ENCODE peak calls at places on chromosomes 13 and 19, in seven cellular contexts. D, W, F, T, S, M and U are unnamed samples.

GRCh38 chr13:34459856-34460255 is 482.2 kb upstream of the NBEA start:
- DNase-seq in M (no peak), S (no peak), F (no peak), W (no peak), D (no peak), T (no peak), U (no peak)

GRCh38 chr13:73556902-73557301 is 498.1 kb downstream of the KLF5 start:
- DNase-seq in F (no peak), D (peak), M (no peak), S (no peak), T (no peak), W (no peak), U (no peak)

GRCh38 chr13:55234311-55234710 is 1906.4 kb upstream of the PRR20A start:
- DNase-seq in D (no peak), W (no peak), T (no peak), S (no peak), F (no peak), M (no peak), U (no peak)

GRCh38 chr19:30214651-30215051 is 157.5 kb upstream of the ZNF536 start:
- DNase-seq in T (no peak), S (no peak), M (no peak), F (no peak), D (no peak), W (no peak), U (no peak)

GRCh38 chr13:32284927-32285632 is 30.1 kb downstream of the ZAR1L start:
- DNase-seq in F (peak), D (peak), W (peak), T (peak), S (no peak), M (peak), U (peak)

GRCh38 chr19:39602224-39602623 is at the start of gene LGALS13:
- DNase-seq in W (no peak), F (no peak), S (no peak), D (no peak), T (no peak), M (no peak), U (no peak)

GRCh38 chr19:47156861-47157454 is 26.3 kb downstream of the SAE1 start:
- DNase-seq in S (no peak), M (no peak), T (peak), D (no peak), W (no peak), F (no peak), U (no peak)

GRCh38 chr13:33249066-33249465 is 36.5 kb downstream of the STARD13 start:
- DNase-seq in M (peak), W (no peak), D (peak), F (no peak), S (no peak), T (no peak), U (no peak)

GRCh38 chr19:54478677-54479266 is 5.7 kb upstream of the CDC42EP5 start:
- DNase-seq in S (no peak), W (peak), T (peak), F (peak), M (peak), D (peak), U (no peak)

GRCh38 chr13:68047889-68048288 is 817.8 kb upstream of the PCDH9 start:
- DNase-seq in F (no peak), D (peak), T (no peak), W (no peak), M (no peak), S (no peak), U (peak)

GRCh38 chr13:51977606-51978005 is 33.6 kb downstream of the ATP7B start:
- DNase-seq in M (no peak), T (no peak), F (no peak), W (no peak), S (no peak), D (peak), U (no peak)

DNA sequence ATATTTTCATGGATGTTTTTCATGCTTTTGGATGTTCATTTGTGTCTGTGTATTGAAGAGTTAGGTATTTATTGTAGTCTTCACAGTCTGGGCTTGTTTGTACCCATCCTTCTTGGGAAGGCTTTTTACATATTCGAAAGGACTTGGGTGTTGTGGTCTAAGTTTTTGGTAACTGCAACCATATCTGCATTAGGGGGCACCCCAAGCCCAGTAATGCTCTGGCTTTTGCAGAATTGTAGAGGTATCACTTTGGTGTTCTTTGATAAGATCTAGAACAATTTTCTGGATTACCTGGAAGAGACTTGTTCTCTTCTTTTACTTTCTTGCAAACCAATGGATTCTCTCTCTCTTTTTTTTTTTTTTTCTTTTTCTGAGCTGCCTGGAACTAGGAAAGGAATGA is 581.3 kb downstream of the DACH1 start:
- DNase-seq in T (no peak), S (no peak), W (no peak), D (no peak), M (no peak), F (no peak), U (no peak)
- TF ChIP-seq CTCF in T (no peak), S (no peak), W (peak), D (no peak), M (no peak), F (no peak), U (no peak)

GRCh38 chr19:10568826-10569651 is at the start of gene CDKN2D:
- DNase-seq in T (peak), F (peak), D (peak), S (peak), M (peak), W (peak), U (peak)
- TF ChIP-seq CTCF in T (no peak), F (peak), D (no peak), S (peak), M (no peak), W (peak), U (no peak)

DNA sequence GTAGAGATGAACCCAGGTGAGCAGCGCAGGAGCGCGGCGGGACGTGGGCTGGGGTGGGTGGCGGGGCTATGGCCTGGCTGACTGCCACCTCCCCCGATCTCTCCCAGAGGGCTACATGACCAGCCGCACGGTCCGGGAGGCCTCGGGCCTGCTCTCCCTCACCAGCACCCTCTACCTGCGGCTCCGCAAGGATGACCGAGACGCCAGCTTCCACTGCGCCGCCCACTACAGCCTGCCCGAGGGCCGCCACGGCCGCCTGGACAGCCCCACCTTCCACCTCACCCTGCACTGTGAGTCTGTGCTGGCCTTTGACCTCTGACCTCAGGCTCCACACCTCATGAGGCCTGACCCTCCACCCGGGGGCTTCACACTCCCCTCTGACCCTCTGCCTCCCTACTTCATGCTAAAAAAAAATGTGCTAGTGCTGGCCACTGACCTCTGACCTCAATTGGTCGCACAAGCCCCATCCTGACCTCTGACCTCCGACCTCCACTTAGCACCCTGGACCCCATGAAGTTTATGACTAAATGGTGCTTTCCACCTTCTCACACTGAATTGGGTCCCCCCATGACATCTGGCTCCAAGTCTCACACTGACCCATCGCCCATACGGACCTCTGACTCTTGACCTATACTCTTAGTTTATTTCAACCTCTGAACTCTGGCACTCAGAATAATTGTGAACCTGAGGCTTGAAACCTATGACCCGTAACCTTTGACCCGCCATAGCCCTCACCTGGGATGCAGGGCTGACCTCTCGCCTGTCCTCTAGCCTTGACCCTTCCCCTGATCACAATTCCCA is 4.6 kb downstream of the BCAM start:
- DNase-seq in W (no peak), T (no peak), F (no peak), S (no peak), M (no peak), D (no peak), U (no peak)
- TF ChIP-seq CTCF in W (no peak), T (no peak), F (no peak), S (no peak), M (no peak), D (no peak), U (no peak)

GRCh38 chr19:4624733-4625362 is 14.5 kb upstream of the TNFAIP8L1 start:
- DNase-seq in W (peak), T (no peak), D (peak), F (no peak), M (peak), S (no peak), U (no peak)
- TF ChIP-seq CTCF in W (peak), T (peak), D (no peak), F (no peak), M (peak), S (no peak), U (peak)

GRCh38 chr13:112928958-112929777 is 39.8 kb upstream of the MCF2L start:
- DNase-seq in W (peak), S (no peak), D (no peak), T (no peak), M (no peak), F (no peak), U (no peak)
- TF ChIP-seq CTCF in W (peak), S (no peak), D (no peak), T (no peak), M (no peak), F (no peak), U (no peak)

DNA sequence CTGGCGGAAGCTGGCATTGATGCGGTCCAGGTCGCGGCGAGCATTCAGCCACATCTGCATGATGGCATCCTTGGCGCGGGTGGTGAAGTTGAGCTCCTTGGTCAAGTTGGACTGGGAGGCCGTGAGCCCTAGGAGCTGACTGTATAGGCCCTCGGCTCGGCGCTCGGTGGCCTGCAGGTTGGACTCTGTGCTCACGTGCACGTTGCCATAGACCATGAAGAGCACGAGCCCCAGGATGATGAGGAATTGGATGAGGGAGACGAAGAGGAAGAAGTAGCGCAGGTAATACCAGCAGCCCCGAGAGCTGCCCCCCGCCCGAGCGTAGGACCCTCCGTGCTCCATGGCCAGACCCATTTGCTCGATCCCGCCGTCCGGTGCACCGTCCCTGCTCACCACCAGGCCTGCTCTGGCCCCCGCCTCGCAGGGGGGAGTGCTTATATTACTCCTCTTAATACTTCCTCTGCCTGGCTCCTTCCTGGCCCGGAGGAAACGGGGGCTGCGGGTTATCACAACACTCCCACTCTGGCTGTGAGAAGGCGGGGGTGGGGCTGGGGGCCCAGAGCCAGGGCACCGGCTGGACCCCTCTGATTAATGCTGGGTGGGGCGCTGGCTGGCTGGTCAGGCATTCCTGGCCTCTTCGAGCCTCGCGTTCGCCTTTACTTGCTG is at the start of gene PLVAP:
- DNase-seq in M (no peak), W (no peak), T (no peak), S (no peak), F (no peak), D (no peak), U (no peak)
- TF ChIP-seq CTCF in M (no peak), W (no peak), T (no peak), S (no peak), F (no peak), D (no peak), U (no peak)

DNA sequence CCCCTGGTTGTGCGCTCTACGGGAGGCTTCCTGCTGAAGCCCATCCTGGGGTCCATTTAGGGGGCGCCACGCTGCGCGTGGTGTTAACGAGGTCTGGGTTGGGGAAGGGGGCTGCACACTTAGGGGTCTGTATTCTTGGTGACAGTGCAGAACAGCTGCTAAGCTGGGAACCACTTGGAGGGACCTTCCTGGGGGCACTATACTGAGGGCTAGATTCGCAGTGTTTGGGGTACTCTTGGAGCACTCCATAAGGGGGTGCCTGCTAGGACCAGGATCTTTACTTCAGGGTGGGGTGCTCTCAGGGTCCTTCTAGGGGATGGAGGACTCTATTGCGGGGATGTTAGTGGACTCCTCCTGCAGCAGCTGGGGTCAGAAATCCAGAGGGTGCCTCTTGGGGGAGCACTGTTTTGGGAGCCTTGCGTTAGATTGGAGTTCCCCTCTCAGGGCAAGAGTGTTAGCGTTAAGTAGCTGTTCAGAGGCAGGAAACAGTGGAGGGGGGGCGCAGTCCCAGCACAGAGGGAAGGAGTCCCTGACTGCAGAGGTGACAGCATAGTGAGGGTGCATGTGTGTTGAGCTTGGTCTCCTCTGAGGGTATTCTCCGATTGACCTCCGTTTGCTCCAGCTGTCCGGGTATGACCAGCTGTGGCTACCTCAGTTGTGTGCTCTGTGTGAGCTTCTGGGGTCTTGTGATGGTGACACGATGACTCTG is 1.1 kb downstream of the PDE4A start:
- DNase-seq in W (no peak), T (no peak), S (no peak), D (no peak), M (no peak), F (no peak), U (no peak)
- TF ChIP-seq CTCF in W (no peak), T (no peak), S (no peak), D (no peak), M (no peak), F (no peak), U (no peak)

DNA sequence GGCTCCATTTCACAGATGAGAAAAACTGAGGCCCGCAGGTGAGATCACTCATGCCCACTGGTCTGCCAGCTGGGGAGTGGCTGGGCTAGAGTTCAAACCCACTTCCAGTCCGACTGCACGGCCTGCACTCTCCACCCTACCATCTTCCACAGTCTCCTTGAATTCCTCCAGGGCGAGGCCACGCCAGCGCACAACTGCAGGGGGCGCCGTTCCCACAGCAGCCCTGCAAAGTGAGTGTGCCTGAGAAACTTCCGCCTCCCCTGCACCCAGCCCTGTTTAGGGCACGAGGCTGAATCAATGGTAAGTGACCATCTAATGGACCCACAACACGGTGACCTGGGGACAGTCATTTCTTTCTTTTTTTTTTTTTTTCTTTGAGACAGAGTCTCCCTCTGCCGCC is 829 bp upstream of the ATCAY start:
- DNase-seq in M (no peak), W (no peak), D (no peak), T (no peak), S (no peak), F (no peak), U (no peak)
- TF ChIP-seq CTCF in M (no peak), W (peak), D (no peak), T (no peak), S (no peak), F (no peak), U (no peak)